ENCODE peak calls at places on chromosomes 5 and 9, in nine cellular contexts. A is DND-41; W is fibroblast of lung; H is upper lobe of right lung; Q is A549; C is CD8-positive, alpha-beta T cell; D is OCI-LY7; P is esophagus squamous epithelium; X is tibial artery. I is an unnamed sample.

GRCh38 chr5:167953151-167953788 is 338.2 kb upstream of the WWC1 start:
- DNase-seq in W (peak), Q (no peak), A (no peak), P (no peak), D (no peak), C (no peak), H (no peak), X (no peak), I (no peak)

GRCh38 chr9:136365775-136366223 is 2.3 kb upstream of the DNLZ start:
- DNase-seq in X (no peak), Q (no peak), D (peak), A (no peak), W (no peak), P (no peak), H (no peak), C (no peak), I (no peak)

GRCh38 chr5:74056789-74057164 is 430.8 kb downstream of the ARHGEF28 start:
- DNase-seq in H (no peak), C (no peak), P (no peak), Q (peak), D (peak), A (no peak), W (peak), X (no peak), I (no peak)

GRCh38 chr9:133405508-133406009 is 12.3 kb downstream of the REXO4 start:
- DNase-seq in H (no peak), A (no peak), P (no peak), D (no peak), X (no peak), C (no peak), Q (no peak), W (peak), I (no peak)

GRCh38 chr5:154313360-154314017 is 123.0 kb downstream of the GALNT10 start:
- DNase-seq in X (no peak), W (no peak), C (no peak), D (no peak), A (no peak), H (no peak), P (no peak), Q (no peak), I (no peak)

GRCh38 chr5:141135030-141135717 is at the start of gene PCDHB5:
- DNase-seq in Q (peak), D (no peak), W (peak), X (no peak), A (no peak), H (no peak), C (no peak), P (no peak), I (no peak)

GRCh38 chr5:158135682-158136176 is 276.8 kb upstream of the CLINT1 start:
- DNase-seq in A (no peak), H (no peak), D (no peak), C (no peak), Q (no peak), P (no peak), W (no peak), X (peak), I (peak)

GRCh38 chr9:35489313-35490154 is at the start of gene RUSC2:
- DNase-seq in P (no peak), H (peak), Q (peak), W (peak), C (peak), X (peak), A (no peak), D (peak), I (peak)

GRCh38 chr9:95316794-95317118 is 753 bp downstream of the FANCC start:
- DNase-seq in H (peak), W (peak), X (peak), D (peak), A (peak), Q (peak), P (no peak), C (no peak), I (peak)

GRCh38 chr5:139569276-139569955 is 8.3 kb downstream of the UBE2D2 start:
- DNase-seq in D (no peak), P (no peak), A (no peak), W (peak), Q (no peak), X (no peak), C (no peak), H (no peak), I (no peak)

GRCh38 chr5:56908942-56909293 is 478 bp upstream of the SETD9 start:
- DNase-seq in Q (no peak), P (no peak), W (no peak), H (no peak), A (no peak), C (no peak), X (peak), D (no peak), I (no peak)

GRCh38 chr9:93949694-93950449 is 5.3 kb downstream of the BARX1 start:
- DNase-seq in X (no peak), P (no peak), A (no peak), Q (no peak), W (no peak), C (no peak), D (no peak), H (no peak), I (no peak)

GRCh38 chr9:78559449-78559885 is 262.5 kb downstream of the PSAT1 start:
- DNase-seq in A (no peak), H (no peak), X (no peak), Q (peak), W (peak), D (no peak), P (no peak), C (no peak), I (no peak)

GRCh38 chr5:44246986-44247385 is 142.2 kb downstream of the FGF10 start:
- DNase-seq in D (no peak), W (peak), C (no peak), A (no peak), Q (no peak), P (no peak), H (no peak), X (no peak), I (no peak)

DNA sequence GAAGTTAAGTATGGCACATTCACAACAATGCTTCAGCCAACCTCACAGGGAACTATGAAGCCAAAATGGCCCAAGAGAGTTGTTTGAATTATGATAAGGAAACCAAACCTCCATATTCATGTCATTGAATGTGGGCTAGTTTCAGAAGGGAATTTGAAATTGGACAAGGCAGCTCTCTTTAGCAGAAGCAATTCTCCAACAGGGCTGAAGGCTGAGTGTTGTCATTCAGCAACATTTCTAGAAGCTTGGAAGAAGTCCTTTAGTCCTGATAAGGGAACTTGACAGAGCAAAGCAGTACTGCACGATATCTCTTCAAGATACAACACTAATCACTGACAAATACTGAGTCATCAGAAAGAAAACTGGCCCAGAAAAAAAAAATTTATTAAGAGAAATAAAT is 115.4 kb downstream of the SLC25A46 start:
- DNase-seq in D (no peak), Q (no peak), X (no peak), C (no peak), H (no peak), P (no peak), W (peak), A (no peak), I (no peak)
- H3K4me3 ChIP-seq in D (no peak), Q (no peak), X (no peak), C (no peak), H (no peak), P (no peak), W (no peak), A (no peak), I (no peak)

DNA sequence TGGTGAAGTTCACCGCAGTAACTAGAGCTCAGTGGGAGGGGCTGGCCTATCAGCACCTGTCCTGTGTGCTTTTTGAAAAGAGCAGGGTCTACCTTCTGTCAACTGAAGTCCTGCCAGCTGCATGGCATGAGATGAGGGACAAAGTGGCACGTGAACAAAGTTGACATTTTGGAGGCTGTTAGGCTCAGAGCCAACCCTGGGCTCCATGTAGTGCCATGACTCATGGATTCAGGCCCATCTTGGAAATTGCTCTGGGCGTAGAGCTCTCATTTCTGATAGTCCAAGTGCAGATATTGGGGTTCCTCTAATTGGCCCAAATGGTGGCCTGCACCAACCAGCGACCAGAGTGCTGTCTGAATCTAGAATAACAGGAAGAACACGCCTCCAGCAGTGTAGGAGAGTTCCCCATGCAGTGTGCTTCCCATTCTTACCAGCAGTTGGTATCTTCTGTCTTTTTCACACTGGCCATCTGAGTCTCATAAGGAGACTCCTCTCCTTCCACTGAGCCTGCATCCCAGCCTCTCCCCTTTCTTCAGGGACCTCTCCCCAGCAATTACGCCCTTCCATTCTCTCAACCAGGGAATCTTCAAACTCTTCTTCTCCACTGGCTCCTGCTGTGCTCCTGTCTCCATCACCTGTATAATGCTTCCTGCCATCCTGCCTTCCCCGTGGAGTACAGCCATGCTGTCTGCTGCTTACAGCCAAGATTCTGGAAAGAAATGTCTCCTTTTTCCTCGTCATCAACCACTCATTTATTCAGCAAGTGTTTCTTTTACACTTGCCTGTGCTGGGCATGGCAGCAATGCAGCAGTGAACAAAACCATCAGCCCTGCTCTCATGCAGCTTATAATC is 30.4 kb downstream of the IRF1 start:
- DNase-seq in H (no peak), Q (no peak), P (no peak), W (no peak), D (peak), X (peak), A (peak), C (no peak), I (no peak)
- TF ChIP-seq CTCF in H (peak), Q (no peak), P (no peak), W (no peak), D (peak), X (no peak), A (peak), C (no peak), I (peak)

GRCh38 chr5:172178301-172179031 is 9.6 kb downstream of the STK10 start:
- DNase-seq in W (no peak), D (peak), C (no peak), Q (no peak), A (no peak), X (no peak), P (no peak), H (no peak), I (no peak)
- H3K27ac ChIP-seq in W (no peak), D (peak), C (peak), Q (no peak), A (no peak), X (no peak), P (peak), H (peak), I (peak)

GRCh38 chr5:171627936-171628335 is 157.7 kb upstream of the SMIM23 start:
- DNase-seq in H (no peak), Q (no peak), W (no peak), X (no peak), A (no peak), C (no peak), D (no peak), P (no peak), I (no peak)

GRCh38 chr5:171629221-171630005 is 156.2 kb upstream of the SMIM23 start:
- DNase-seq in X (no peak), A (no peak), C (no peak), D (no peak), W (no peak), P (no peak), H (no peak), Q (peak), I (no peak)

GRCh38 chr5:171630670-171631065 is 154.9 kb upstream of the SMIM23 start:
- DNase-seq in D (no peak), P (no peak), W (no peak), Q (no peak), X (no peak), C (no peak), A (no peak), H (no peak), I (no peak)

GRCh38 chr5:171628344-171628743 is 157.3 kb upstream of the SMIM23 start:
- DNase-seq in D (no peak), A (no peak), H (no peak), X (peak), C (no peak), Q (no peak), P (no peak), W (no peak), I (no peak)

GRCh38 chr5:171630047-171630669 is 155.5 kb upstream of the SMIM23 start:
- DNase-seq in H (peak), W (peak), A (no peak), D (no peak), C (no peak), P (no peak), X (peak), Q (peak), I (no peak)
- H3K4me3 ChIP-seq in H (peak), W (peak), A (no peak), D (no peak), C (no peak), P (no peak), X (no peak), Q (peak), I (no peak)

GRCh38 chr9:127765418-127765817 is 13.0 kb downstream of the SH2D3C start:
- DNase-seq in Q (no peak), X (no peak), C (no peak), D (no peak), H (no peak), P (no peak), A (no peak), W (no peak), I (no peak)

GRCh38 chr9:127761491-127761904 is 17.0 kb downstream of the SH2D3C start:
- DNase-seq in X (no peak), A (no peak), H (no peak), P (no peak), D (no peak), W (no peak), C (no peak), Q (no peak), I (no peak)

GRCh38 chr9:127761061-127761460 is 17.4 kb downstream of the SH2D3C start:
- DNase-seq in Q (no peak), W (no peak), A (no peak), H (no peak), C (no peak), D (no peak), P (no peak), X (no peak), I (no peak)

GRCh38 chr9:127763918-127764384 is 14.5 kb downstream of the SH2D3C start:
- DNase-seq in C (no peak), D (peak), W (no peak), Q (peak), P (no peak), H (peak), A (no peak), X (no peak), I (no peak)

GRCh38 chr9:127762111-127762676 is 16.3 kb downstream of the SH2D3C start:
- DNase-seq in H (peak), W (no peak), D (no peak), X (peak), P (no peak), A (no peak), C (no peak), Q (no peak), I (peak)
- TF ChIP-seq CTCF in H (no peak), W (no peak), D (no peak), X (no peak), P (no peak), A (no peak), C (no peak), Q (no peak), I (no peak)

DNA sequence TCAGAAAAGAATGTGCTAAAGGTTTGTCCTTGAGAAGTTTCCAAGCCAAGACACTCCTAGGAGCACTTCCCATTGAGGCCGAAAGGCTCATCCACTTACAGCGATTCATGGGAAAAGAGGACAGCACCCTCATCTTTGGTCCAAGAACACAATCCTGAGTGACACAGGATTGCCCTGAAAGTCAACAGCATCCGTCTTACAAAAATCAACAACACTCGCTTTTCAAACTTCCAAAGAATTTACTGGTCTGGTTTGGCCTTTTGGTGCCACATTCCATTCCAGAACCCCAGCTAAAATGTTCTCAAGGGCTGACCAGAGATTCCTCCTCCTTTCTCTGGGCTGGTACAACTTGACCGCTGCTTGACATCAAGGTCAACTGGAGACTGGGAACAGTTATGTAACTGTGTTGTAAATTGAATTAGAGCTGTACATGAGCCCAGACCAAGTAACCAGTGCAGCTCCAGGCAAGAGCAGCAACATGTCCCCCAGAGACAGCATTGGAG is 415.8 kb upstream of the PIK3R1 start:
- DNase-seq in D (no peak), W (peak), C (no peak), X (peak), A (no peak), P (no peak), H (no peak), Q (no peak), I (peak)
- H3K27ac ChIP-seq in D (no peak), W (no peak), C (no peak), X (peak), A (no peak), P (peak), H (peak), Q (no peak), I (peak)

GRCh38 chr5:135466178-135467050 is 14.3 kb upstream of the TIFAB start:
- DNase-seq in W (peak), P (no peak), Q (peak), H (peak), X (peak), A (peak), D (no peak), C (peak), I (peak)
- H3K4me3 ChIP-seq in W (no peak), P (no peak), Q (no peak), H (no peak), X (peak), A (no peak), D (no peak), C (peak), I (peak)

DNA sequence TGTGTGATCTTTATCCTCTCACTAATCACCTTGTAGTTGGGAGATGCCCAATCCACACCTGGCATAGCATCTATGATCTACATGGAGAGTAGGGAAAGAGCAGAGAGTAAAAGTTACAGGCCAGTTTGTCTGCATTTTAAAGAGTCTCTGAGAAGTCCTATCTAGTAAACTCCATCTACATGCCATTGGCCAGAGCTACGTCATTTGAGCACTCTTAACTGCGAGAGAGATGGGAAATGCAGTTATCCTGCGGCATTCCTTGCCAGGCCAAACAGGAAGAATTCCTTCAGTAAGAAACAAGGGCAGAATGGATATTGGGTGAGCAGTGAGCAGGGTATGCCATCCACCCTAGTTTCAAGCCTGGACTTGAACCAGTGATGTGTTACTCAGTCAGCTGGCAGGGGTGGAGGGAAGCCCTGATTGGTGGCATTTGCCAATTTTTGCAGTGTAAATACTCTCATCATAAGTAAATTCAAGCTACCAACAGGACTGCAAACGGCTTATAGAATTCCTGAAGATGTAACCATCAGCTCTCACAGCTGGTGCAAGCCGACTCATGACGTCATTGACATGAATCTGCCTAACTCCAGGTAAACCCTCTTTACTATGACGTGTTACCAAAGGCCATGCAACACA is 156.8 kb upstream of the MSX2 start:
- DNase-seq in W (no peak), A (no peak), C (no peak), D (no peak), Q (no peak), H (no peak), P (no peak), X (no peak), I (no peak)
- TF ChIP-seq CTCF in W (no peak), A (no peak), C (no peak), D (no peak), Q (no peak), H (no peak), P (no peak), X (no peak), I (no peak)

GRCh38 chr5:41527201-41527779 is 16.9 kb upstream of the PLCXD3 start:
- DNase-seq in D (no peak), W (peak), H (no peak), P (no peak), A (no peak), C (no peak), X (no peak), Q (peak), I (no peak)

GRCh38 chr5:41522193-41522786 is 11.9 kb upstream of the PLCXD3 start:
- DNase-seq in A (no peak), H (no peak), C (no peak), D (no peak), Q (no peak), P (no peak), W (no peak), X (no peak), I (no peak)

GRCh38 chr5:41532485-41532884 is 22.1 kb upstream of the PLCXD3 start:
- DNase-seq in D (no peak), H (no peak), W (no peak), A (no peak), C (no peak), Q (no peak), P (no peak), X (no peak), I (no peak)

GRCh38 chr5:41524174-41524573 is 13.8 kb upstream of the PLCXD3 start:
- DNase-seq in D (no peak), P (no peak), A (no peak), C (no peak), W (no peak), Q (peak), H (no peak), X (no peak), I (no peak)

DNA sequence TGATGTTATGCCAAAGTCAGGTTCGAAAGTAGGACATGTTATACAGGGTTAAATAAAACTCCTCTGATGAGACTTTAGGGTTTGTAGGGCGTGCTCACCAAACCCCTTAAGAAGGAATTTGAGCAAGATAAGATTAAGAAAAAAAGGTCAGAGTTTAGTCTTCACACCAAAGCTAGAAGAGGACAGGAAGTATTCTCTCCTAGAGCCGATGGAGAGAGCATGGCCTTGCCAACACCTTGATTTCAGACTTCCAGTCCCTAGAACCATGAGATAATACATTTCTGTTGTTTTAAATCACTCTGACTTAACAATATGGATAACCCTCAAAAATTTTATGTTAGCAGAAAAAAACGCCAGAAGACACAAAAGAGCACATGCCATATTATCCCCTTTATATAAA is 16.3 kb upstream of the PLCXD3 start:
- DNase-seq in Q (no peak), D (no peak), P (no peak), X (no peak), H (no peak), W (no peak), A (no peak), C (no peak), I (no peak)
- H3K27ac ChIP-seq in Q (no peak), D (no peak), P (no peak), X (no peak), H (no peak), W (no peak), A (no peak), C (no peak), I (no peak)

GRCh38 chr9:72952914-72953313 is at the start of gene ALDH1A1:
- DNase-seq in A (no peak), D (peak), P (no peak), X (no peak), C (no peak), H (no peak), Q (peak), W (no peak), I (no peak)
- H3K4me3 ChIP-seq in A (no peak), D (no peak), P (no peak), X (peak), C (no peak), H (peak), Q (peak), W (peak), I (peak)

I was measured in gastrocnemius medialis.